ENCODE peak calls at places on chromosome 1, in four cellular contexts. One of them, this sample, is unnamed.
A peak's percentile ranks its signal among the peaks of the same experiment; 100 is the strongest.

GRCh38 chr1:108653431-108654105 is 7.3 kb downstream of the HENMT1 start:
- DNase-seq in GM13976: no peak
- DNase-seq in HS-5: no peak
- DNase-seq in HS-27A: no peak
- DNase-seq in this sample: no peak

GRCh38 chr1:1090424-1091343 is 16.6 kb upstream of the RNF223 start:
- DNase-seq in GM13976: no peak
- DNase-seq in HS-5: no peak
- DNase-seq in HS-27A: no peak
- DNase-seq in this sample: no peak

GRCh38 chr1:27162090-27162489 is 7.2 kb upstream of the SLC9A1 start:
- DNase-seq in GM13976: no peak
- DNase-seq in HS-5: no peak
- DNase-seq in HS-27A: no peak
- DNase-seq in this sample: no peak

GRCh38 chr1:18104546-18105100 is 3.0 kb upstream of the IGSF21 start:
- DNase-seq in GM13976: no peak
- DNase-seq in HS-5: no peak
- DNase-seq in HS-27A: no peak
- DNase-seq in this sample: no peak

GRCh38 chr1:198333744-198334143 is 176.9 kb downstream of the NEK7 start:
- DNase-seq in GM13976: no peak
- DNase-seq in HS-5: peak; percentile 25
- DNase-seq in HS-27A: peak; percentile 36
- DNase-seq in this sample: no peak

GRCh38 chr1:172993640-172994039 is 57.1 kb downstream of the TNFSF18 start:
- DNase-seq in GM13976: no peak
- DNase-seq in HS-5: no peak
- DNase-seq in HS-27A: peak; percentile 88
- DNase-seq in this sample: no peak

GRCh38 chr1:64363616-64364015 is 106.3 kb upstream of the CACHD1 start:
- DNase-seq in GM13976: no peak
- DNase-seq in HS-5: no peak
- DNase-seq in HS-27A: no peak
- DNase-seq in this sample: no peak

GRCh38 chr1:156475568-156476500 is 24.7 kb downstream of the MEF2D start:
- DNase-seq in GM13976: no peak
- DNase-seq in HS-5: no peak
- DNase-seq in HS-27A: no peak
- DNase-seq in this sample: peak; percentile 52

GRCh38 chr1:226763741-226764264 is 24.7 kb upstream of the ITPKB start:
- DNase-seq in GM13976: no peak
- DNase-seq in HS-5: peak; percentile 65
- DNase-seq in HS-27A: no peak
- DNase-seq in this sample: peak; percentile 67

GRCh38 chr1:10917513-10918454 is 94.7 kb upstream of the TARDBP start:
- DNase-seq in GM13976: no peak
- DNase-seq in HS-5: no peak
- DNase-seq in HS-27A: no peak
- DNase-seq in this sample: no peak

GRCh38 chr1:29786195-29786594 is 549.9 kb downstream of the PTPRU start:
- DNase-seq in GM13976: peak; percentile 6
- DNase-seq in HS-5: no peak
- DNase-seq in HS-27A: no peak
- DNase-seq in this sample: no peak

This sample was measured in HFF-Myc.